ENCODE peak calls at places on chromosomes 16 and 17, in seven cellular contexts. V is GM12892, E is GM12878, I is SK-N-SH, A is H1, H is K562, D is HepG2. P is an unnamed sample.

GRCh38 chr17:27506348-27507218 is 50.3 kb downstream of the KSR1 start:
- DNase-seq in V (peak), E (peak), I (no peak), A (no peak), H (peak), D (no peak), P (peak)

GRCh38 chr17:66275651-66276050 is 26.8 kb upstream of the PRKCA start:
- DNase-seq in V (no peak), E (no peak), I (no peak), A (no peak), H (no peak), D (peak), P (no peak)

GRCh38 chr17:21686165-21687015 is 5.9 kb upstream of the KCNJ18 start:
- DNase-seq in V (no peak), E (no peak), I (no peak), A (no peak), H (no peak), D (no peak), P (no peak)

GRCh38 chr17:40309031-40309937 is at the start of gene RARA:
- DNase-seq in V (no peak), E (no peak), I (peak), A (peak), H (peak), D (peak), P (peak)

GRCh38 chr16:23245268-23245667 is 56.8 kb upstream of the SCNN1B start:
- DNase-seq in V (no peak), E (no peak), I (no peak), A (no peak), H (no peak), D (no peak), P (no peak)

GRCh38 chr17:76255801-76256429 is 9.2 kb upstream of the UBALD2 start:
- DNase-seq in V (no peak), E (no peak), I (no peak), A (no peak), H (no peak), D (no peak), P (no peak)

GRCh38 chr16:17305694-17306093 is 165.1 kb downstream of the XYLT1 start:
- DNase-seq in V (peak), E (peak), I (no peak), A (no peak), H (no peak), D (no peak), P (no peak)

GRCh38 chr17:36931096-36931696 is 6.1 kb upstream of the LHX1 start:
- DNase-seq in V (no peak), E (no peak), I (no peak), A (no peak), H (no peak), D (no peak), P (no peak)

GRCh38 chr17:29577778-29578211 is 9.3 kb downstream of the TP53I13 start:
- DNase-seq in V (no peak), E (no peak), I (no peak), A (no peak), H (no peak), D (no peak), P (no peak)

GRCh38 chr16:71293921-71294320 is 4.7 kb upstream of the CMTR2 start:
- DNase-seq in V (no peak), E (no peak), I (no peak), A (no peak), H (no peak), D (no peak), P (no peak)

GRCh38 chr17:69448431-69449102 is 34.1 kb downstream of the MAP2K6 start:
- DNase-seq in V (no peak), E (no peak), I (peak), A (peak), H (no peak), D (no peak), P (no peak)

GRCh38 chr17:31067699-31068184 is 27.0 kb upstream of the NF1 start:
- DNase-seq in V (no peak), E (no peak), I (no peak), A (no peak), H (no peak), D (peak), P (no peak)

GRCh38 chr17:57337390-57337789 is 81.1 kb downstream of the MSI2 start:
- DNase-seq in V (no peak), E (no peak), I (no peak), A (no peak), H (no peak), D (no peak), P (no peak)

GRCh38 chr17:43832976-43833829 is at the start of gene MPP3:
- DNase-seq in V (no peak), E (no peak), I (peak), A (peak), H (peak), D (no peak), P (no peak)

GRCh38 chr17:46763416-46763815 is 55.1 kb downstream of the WNT3 start:
- DNase-seq in V (no peak), E (no peak), I (no peak), A (peak), H (no peak), D (no peak), P (no peak)

GRCh38 chr16:86022381-86022960 is 123.5 kb downstream of the IRF8 start:
- DNase-seq in V (no peak), E (no peak), I (no peak), A (no peak), H (no peak), D (no peak), P (no peak)

GRCh38 chr16:89315791-89316581 is 98.5 kb downstream of the ZNF778 start:
- DNase-seq in V (peak), E (peak), I (no peak), A (no peak), H (peak), D (peak), P (peak)

GRCh38 chr16:67000384-67001158 is 12.2 kb downstream of the CES4A start:
- DNase-seq in V (peak), E (no peak), I (peak), A (peak), H (peak), D (no peak), P (peak)

GRCh38 chr16:64864232-64864803 is 257.5 kb downstream of the CDH11 start:
- DNase-seq in V (no peak), E (no peak), I (no peak), A (no peak), H (no peak), D (no peak), P (no peak)

GRCh38 chr17:6442775-6443174 is 1.5 kb upstream of the PIMREG start:
- DNase-seq in V (no peak), E (no peak), I (no peak), A (no peak), H (no peak), D (no peak), P (no peak)

GRCh38 chr17:32483451-32484019 is 3.3 kb upstream of the CDK5R1 start:
- DNase-seq in V (no peak), E (no peak), I (peak), A (peak), H (peak), D (peak), P (no peak)

GRCh38 chr17:10041287-10041612 is 136.2 kb upstream of the RCVRN start:
- DNase-seq in V (no peak), E (no peak), I (no peak), A (no peak), H (no peak), D (peak), P (no peak)

GRCh38 chr17:2712300-2713043 is 908 bp upstream of the CLUH start:
- DNase-seq in V (no peak), E (no peak), I (no peak), A (no peak), H (no peak), D (no peak), P (no peak)

GRCh38 chr17:2711608-2712299 is at the start of gene CLUH:
- DNase-seq in V (peak), E (peak), I (peak), A (peak), H (peak), D (peak), P (peak)

GRCh38 chr17:2709173-2709661 is 2.3 kb downstream of the CLUH start:
- DNase-seq in V (peak), E (peak), I (no peak), A (no peak), H (no peak), D (no peak), P (no peak)

GRCh38 chr17:2710075-2710803 is 1.3 kb downstream of the CLUH start:
- DNase-seq in V (no peak), E (no peak), I (no peak), A (no peak), H (no peak), D (no peak), P (no peak)

DNA sequence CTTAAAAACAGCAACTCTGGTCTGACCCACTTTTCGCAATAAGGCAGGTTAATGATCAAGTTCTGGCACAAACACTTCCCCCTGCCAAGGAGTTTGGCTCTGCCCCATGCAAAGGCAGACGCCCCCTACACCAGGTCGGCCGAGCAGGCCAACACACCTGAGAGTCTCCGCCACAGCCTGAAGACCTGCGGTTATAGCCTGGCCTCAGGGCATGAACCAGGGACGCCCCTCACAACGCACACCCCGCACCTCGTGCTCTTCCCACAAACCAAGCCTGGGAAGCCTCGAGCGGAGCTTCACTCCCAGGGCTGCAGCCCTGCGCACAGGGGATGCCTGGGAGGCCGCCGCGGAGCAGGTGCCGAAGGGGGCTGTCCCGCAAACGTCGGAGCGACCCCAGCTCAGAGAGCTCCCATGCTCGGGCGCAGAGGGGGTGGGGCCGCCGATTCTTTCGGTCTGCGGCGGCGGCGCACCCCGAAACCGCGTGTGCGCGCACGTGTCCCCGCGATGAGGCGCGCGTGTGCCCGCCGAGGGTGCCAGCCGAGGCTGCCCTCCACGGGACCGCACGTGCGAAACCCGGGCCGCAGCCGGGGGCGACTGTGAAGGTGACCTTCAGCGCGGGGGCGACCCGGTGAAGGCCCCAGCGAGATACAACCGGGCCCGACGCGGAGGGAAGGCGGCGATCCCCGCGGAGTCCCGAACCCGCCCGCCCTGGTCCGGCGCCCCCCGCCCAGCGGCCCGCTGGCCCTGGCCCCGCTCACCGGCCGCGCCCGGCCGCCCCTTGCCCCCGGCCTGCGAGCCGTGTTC is 558 bp downstream of the CLUH start:
- DNase-seq in V (no peak), E (no peak), I (peak), A (no peak), H (no peak), D (peak), P (no peak)
- TF ChIP-seq TAF1 in V (peak), E (peak), I (no peak), A (no peak), H (no peak), D (peak), P (no peak)

DNA sequence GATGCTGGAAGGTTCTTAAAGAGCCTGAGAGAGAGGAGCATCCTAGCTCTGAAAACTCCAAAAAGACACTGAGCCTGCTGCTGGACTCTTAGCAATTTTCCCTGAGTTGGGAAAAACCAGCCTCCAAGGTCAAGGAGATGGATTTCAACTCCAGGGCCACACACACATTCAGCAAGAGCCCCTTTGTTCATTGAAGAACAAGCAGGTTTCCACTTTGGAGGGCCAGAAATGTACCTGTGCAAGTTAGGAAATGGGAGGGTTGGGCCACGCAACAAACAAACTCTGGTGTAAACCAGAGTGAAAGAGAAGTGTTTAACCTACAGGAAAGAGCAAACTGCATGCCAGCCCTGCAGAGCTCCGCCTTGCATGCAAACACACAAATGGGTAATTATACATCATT is 264.8 kb upstream of the RPL38 start:
- DNase-seq in V (no peak), E (no peak), I (no peak), A (no peak), H (no peak), D (no peak), P (no peak)
- TF ChIP-seq TAF1 in V (no peak), E (no peak), I (no peak), A (no peak), H (no peak), D (no peak), P (no peak)

GRCh38 chr17:83183951-83184506 is 104.6 kb downstream of the METRNL start:
- DNase-seq in V (no peak), E (no peak), I (no peak), A (peak), H (no peak), D (no peak), P (no peak)
- TF ChIP-seq TAF1 in V (no peak), E (no peak), I (no peak), A (no peak), H (no peak), D (no peak), P (no peak)

DNA sequence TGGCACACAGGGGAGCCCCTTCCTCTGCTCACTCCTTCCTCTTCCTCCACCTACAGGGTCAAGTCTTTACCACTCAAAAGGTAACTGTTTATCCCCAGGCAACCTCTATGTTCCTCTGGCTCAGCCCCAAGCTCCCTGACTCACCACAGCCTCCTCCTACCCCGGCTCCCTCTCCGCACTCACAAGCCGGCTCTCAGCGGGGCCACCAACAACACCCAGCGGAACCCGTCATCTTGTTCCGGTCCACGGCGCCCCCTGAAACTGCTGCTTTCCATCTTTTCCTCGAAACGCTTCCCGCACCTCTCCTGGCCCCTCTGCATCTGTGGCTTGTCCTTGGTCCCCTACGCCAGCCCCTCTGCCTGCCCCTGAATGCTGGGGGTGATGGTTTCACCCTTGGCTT is 58.4 kb downstream of the NXN start:
- DNase-seq in V (no peak), E (no peak), I (no peak), A (no peak), H (no peak), D (no peak), P (no peak)
- TF ChIP-seq TAF1 in V (no peak), E (no peak), I (no peak), A (no peak), H (no peak), D (no peak), P (no peak)

GRCh38 chr17:39196191-39196819 is 1.2 kb downstream of the CACNB1 start:
- DNase-seq in V (no peak), E (no peak), I (no peak), A (no peak), H (no peak), D (no peak), P (no peak)
- TF ChIP-seq TAF1 in V (no peak), E (no peak), I (no peak), A (no peak), H (no peak), D (no peak), P (no peak)

GRCh38 chr17:77843878-77844260 is 114.6 kb upstream of the TNRC6C start:
- DNase-seq in V (no peak), E (no peak), I (no peak), A (no peak), H (no peak), D (no peak), P (no peak)

GRCh38 chr17:77841742-77842141 is 116.8 kb upstream of the TNRC6C start:
- DNase-seq in V (no peak), E (no peak), I (no peak), A (no peak), H (no peak), D (no peak), P (no peak)

GRCh38 chr17:77840576-77841160 is 117.8 kb upstream of the TNRC6C start:
- DNase-seq in V (no peak), E (no peak), I (no peak), A (no peak), H (no peak), D (no peak), P (no peak)

GRCh38 chr17:77842906-77843249 is 115.6 kb upstream of the TNRC6C start:
- DNase-seq in V (no peak), E (no peak), I (no peak), A (no peak), H (no peak), D (no peak), P (no peak)

GRCh38 chr17:77842148-77842905 is 116.2 kb upstream of the TNRC6C start:
- DNase-seq in V (no peak), E (no peak), I (no peak), A (no peak), H (no peak), D (no peak), P (no peak)
- TF ChIP-seq TAF1 in V (no peak), E (no peak), I (no peak), A (no peak), H (no peak), D (no peak), P (no peak)